ENCODE peak calls at places on chromosomes 5 and 9, in eight cellular contexts. A is keratinocyte; J is endothelial cell; O is GM20000; Y is CD8-positive, alpha-beta memory T cell; R is A549; K is astrocyte of the spinal cord; D is NCI-H345. T is an unnamed sample.

GRCh38 chr9:91978739-91979414 is 28.8 kb upstream of the ROR2 start:
- DNase-seq in K (peak), A (no peak), J (peak), O (no peak), Y (no peak), R (peak), D (no peak), T (no peak)

GRCh38 chr5:178502401-178503100 is 87.6 kb downstream of the COL23A1 start:
- DNase-seq in A (no peak), D (no peak), K (no peak), J (no peak), O (no peak), R (no peak), Y (no peak), T (no peak)

GRCh38 chr5:57412010-57412409 is 70.6 kb downstream of the ACTBL2 start:
- DNase-seq in D (no peak), A (no peak), K (peak), Y (no peak), J (no peak), R (no peak), O (no peak), T (no peak)

GRCh38 chr5:126836778-126837177 is 59.8 kb downstream of the LMNB1 start:
- DNase-seq in R (no peak), A (no peak), K (no peak), Y (no peak), D (no peak), O (no peak), J (no peak), T (no peak)

GRCh38 chr9:85987236-85987635 is 46.3 kb downstream of the NAA35 start:
- DNase-seq in Y (no peak), D (no peak), R (no peak), O (no peak), K (no peak), J (no peak), A (no peak), T (no peak)

GRCh38 chr5:5218396-5218795 is 78.3 kb downstream of the ADAMTS16 start:
- DNase-seq in O (no peak), K (no peak), R (no peak), A (no peak), D (no peak), J (no peak), Y (no peak), T (no peak)

GRCh38 chr5:179401-179800 is 11.9 kb upstream of the LRRC14B start:
- DNase-seq in K (no peak), Y (no peak), A (no peak), J (no peak), R (no peak), D (no peak), O (no peak), T (no peak)

GRCh38 chr5:135181653-135182052 is 147.6 kb upstream of the PITX1 start:
- DNase-seq in A (no peak), D (no peak), R (no peak), Y (no peak), K (no peak), O (no peak), J (no peak), T (no peak)

GRCh38 chr5:132427285-132428146 is 58.0 kb downstream of the SLC22A5 start:
- DNase-seq in O (peak), Y (peak), K (no peak), J (no peak), A (no peak), R (no peak), D (peak), T (peak)

GRCh38 chr5:39892708-39893107 is 467.9 kb upstream of the DAB2 start:
- DNase-seq in Y (no peak), D (no peak), J (no peak), R (no peak), O (no peak), K (peak), A (no peak), T (no peak)

GRCh38 chr9:131015876-131016397 is 7.0 kb downstream of the LAMC3 start:
- DNase-seq in A (no peak), Y (no peak), R (no peak), D (no peak), O (no peak), J (no peak), K (no peak), T (no peak)

T was measured in T-cell.